ENCODE peak calls at places on chromosomes 7 and 10, in four cellular contexts. C is AG08395, X is GM23248, Y is Peyer's patch. M is an unnamed sample.

GRCh38 chr10:22621726-22622125 is 92.7 kb downstream of the PIP4K2A start:
- DNase-seq in X (no peak), C (no peak), Y (no peak), M (no peak)

GRCh38 chr7:5692112-5692844 is 89.2 kb downstream of the RNF216 start:
- DNase-seq in X (peak), Y (no peak), C (peak), M (no peak)

GRCh38 chr10:68871731-68872342 is 29.3 kb upstream of the DDX50 start:
- DNase-seq in C (no peak), Y (no peak), X (peak), M (no peak)

GRCh38 chr7:141294122-141294829 is 220.4 kb downstream of the TMEM178B start:
- DNase-seq in X (no peak), Y (no peak), C (no peak), M (no peak)

GRCh38 chr10:111098679-111099437 is 22.0 kb downstream of the ADRA2A start:
- DNase-seq in X (peak), Y (no peak), C (peak), M (no peak)

GRCh38 chr7:151987748-151988529 is 31.7 kb downstream of the GALNTL5 start:
- DNase-seq in X (peak), Y (no peak), C (peak), M (no peak)

GRCh38 chr7:142554555-142555532 is 194.4 kb upstream of the PRSS1 start:
- DNase-seq in X (peak), Y (no peak), C (no peak), M (no peak)

GRCh38 chr10:25582961-25583360 is 351.1 kb upstream of the MYO3A start:
- DNase-seq in Y (no peak), X (no peak), C (no peak), M (no peak)

GRCh38 chr7:135980665-135981180 is 3.6 kb upstream of the MTPN start:
- DNase-seq in Y (no peak), C (no peak), X (peak), M (peak)

GRCh38 chr7:108618056-108618455 is 48.4 kb downstream of the DNAJB9 start:
- DNase-seq in C (no peak), Y (no peak), X (no peak), M (no peak)

GRCh38 chr7:43904533-43905208 is 1.7 kb downstream of the URGCP start:
- DNase-seq in Y (no peak), C (peak), X (peak), M (no peak)

GRCh38 chr10:4663162-4663992 is 162.6 kb upstream of the AKR1E2 start:
- DNase-seq in X (peak), C (peak), Y (no peak), M (no peak)

GRCh38 chr10:6089334-6090219 is 743 bp downstream of the RBM17 start:
- DNase-seq in C (peak), Y (peak), X (peak), M (no peak)

GRCh38 chr7:17879075-17879661 is 61.1 kb downstream of the SNX13 start:
- DNase-seq in C (no peak), Y (no peak), X (no peak), M (no peak)

GRCh38 chr10:110642204-110642979 is 1.7 kb upstream of the RBM20 start:
- DNase-seq in C (no peak), X (no peak), Y (no peak), M (no peak)

GRCh38 chr7:130910949-130911944 is 177.2 kb upstream of the KLF14 start:
- DNase-seq in Y (no peak), C (no peak), X (peak), M (no peak)

GRCh38 chr10:50993817-50994251 is 80.5 kb upstream of the PRKG1 start:
- DNase-seq in X (peak), C (peak), Y (no peak), M (no peak)

GRCh38 chr10:97363071-97363470 is 28.5 kb upstream of the FRAT2 start:
- DNase-seq in Y (no peak), C (no peak), X (no peak), M (no peak)

GRCh38 chr10:28294169-28294532 is 8.7 kb downstream of the MPP7 start:
- DNase-seq in C (no peak), Y (no peak), X (no peak), M (no peak)

GRCh38 chr7:32142649-32143048 is 72.4 kb upstream of the PDE1C start:
- DNase-seq in X (peak), Y (no peak), C (peak), M (no peak)

GRCh38 chr10:105879396-105879795 is 1238.3 kb downstream of the SORCS3 start:
- DNase-seq in X (no peak), Y (no peak), C (no peak), M (no peak)

GRCh38 chr7:815284-816216 is 16.7 kb upstream of the SUN1 start:
- DNase-seq in X (peak), C (no peak), Y (no peak), M (peak)

GRCh38 chr10:34252111-34252510 is 563.0 kb downstream of the PARD3 start:
- DNase-seq in X (no peak), C (no peak), Y (no peak), M (no peak)

GRCh38 chr10:73769396-73769795 is 12.5 kb upstream of the CHCHD1 start:
- DNase-seq in C (no peak), Y (no peak), X (no peak), M (no peak)

GRCh38 chr7:131493081-131493480 is 63.3 kb downstream of the PODXL start:
- DNase-seq in Y (no peak), X (no peak), C (no peak), M (no peak)

GRCh38 chr10:33537066-33537465 is 202.6 kb upstream of the NRP1 start:
- DNase-seq in Y (no peak), C (no peak), X (peak), M (no peak)

GRCh38 chr10:81564143-81564542 is 310.9 kb upstream of the NRG3 start:
- DNase-seq in C (no peak), X (no peak), Y (no peak), M (no peak)

GRCh38 chr10:94155722-94156271 is 162.1 kb downstream of the PLCE1 start:
- DNase-seq in Y (no peak), X (no peak), C (no peak), M (no peak)

GRCh38 chr10:68957654-68958053 is 1.7 kb downstream of the DDX21 start:
- DNase-seq in C (no peak), X (peak), Y (no peak), M (no peak)

GRCh38 chr7:69208848-69209247 is 389.4 kb upstream of the AUTS2 start:
- DNase-seq in C (no peak), X (no peak), Y (no peak), M (no peak)

GRCh38 chr10:75397571-75397921 is 4.0 kb downstream of the ZNF503 start:
- DNase-seq in Y (no peak), X (peak), C (no peak), M (peak)

GRCh38 chr7:146116452-146117219 is at the start of gene CNTNAP2:
- DNase-seq in X (peak), C (peak), Y (no peak), M (no peak)

GRCh38 chr10:51389415-51390342 is 309.7 kb downstream of the CSTF2T start:
- DNase-seq in X (peak), C (peak), Y (peak), M (no peak)

GRCh38 chr7:66698652-66699205 is 41.8 kb upstream of the RABGEF1 start:
- DNase-seq in X (no peak), Y (no peak), C (no peak), M (no peak)

GRCh38 chr10:32139223-32140073 is 83.2 kb upstream of the KIF5B start:
- DNase-seq in C (peak), X (peak), Y (peak), M (no peak)

M was measured in natural killer cell treated with Interleukin-12 subunit alpha and Interleukin-12 subunit beta and Interleukin-15 and Interleukin-18, amount 100 ng/mL, for 72 hours.